ENCODE peak calls at places on chromosomes 7 and 10, in nine cellular contexts. N is Panc1, Q is cardiac muscle cell, Z is colonic mucosa, B is prostate gland, W is adrenal gland, H is gastrocnemius medialis, T is astrocyte of the spinal cord, G is left ventricle myocardium inferior. C is an unnamed sample.

GRCh38 chr10:12617205-12618175 is 268.1 kb downstream of the CAMK1D start:
- DNase-seq in N (no peak), Q (no peak), Z (peak), B (no peak), W (no peak), H (no peak), T (no peak), G (no peak), C (no peak)

GRCh38 chr7:118803-119376 is 73.5 kb upstream of the FAM20C start:
- DNase-seq in N (no peak), Q (no peak), Z (no peak), B (no peak), W (no peak), H (no peak), T (no peak), G (peak), C (no peak)

GRCh38 chr10:133083422-133084100 is 4.2 kb upstream of the ADGRA1 start:
- DNase-seq in N (no peak), Q (no peak), Z (no peak), B (no peak), W (no peak), H (no peak), T (no peak), G (no peak), C (no peak)

GRCh38 chr10:43957267-43958070 is 308.8 kb upstream of the ZNF32 start:
- DNase-seq in N (no peak), Q (no peak), Z (no peak), B (no peak), W (no peak), H (no peak), T (no peak), G (no peak), C (no peak)

GRCh38 chr7:66140924-66141323 is 26.3 kb downstream of the CRCP start:
- DNase-seq in N (no peak), Q (peak), Z (peak), B (peak), W (peak), H (peak), T (peak), G (peak), C (peak)

GRCh38 chr10:112223725-112224124 is 40.2 kb upstream of the GPAM start:
- DNase-seq in N (no peak), Q (no peak), Z (no peak), B (no peak), W (no peak), H (no peak), T (no peak), G (no peak), C (no peak)

GRCh38 chr7:51067757-51068156 is 248.9 kb downstream of the COBL start:
- DNase-seq in N (peak), Q (peak), Z (peak), B (peak), W (peak), H (peak), T (peak), G (peak), C (peak)

GRCh38 chr10:69465457-69466157 is 14.3 kb downstream of the TSPAN15 start:
- DNase-seq in N (no peak), Q (no peak), Z (no peak), B (no peak), W (no peak), H (no peak), T (no peak), G (no peak), C (no peak)

GRCh38 chr10:76119515-76119914 is 688.1 kb downstream of the LRMDA start:
- DNase-seq in N (no peak), Q (no peak), Z (no peak), B (no peak), W (no peak), H (no peak), T (peak), G (no peak), C (peak)

GRCh38 chr7:157497744-157498541 is 161.1 kb downstream of the DNAJB6 start:
- DNase-seq in N (no peak), Q (no peak), Z (no peak), B (no peak), W (peak), H (no peak), T (no peak), G (no peak), C (no peak)

GRCh38 chr7:23469961-23470250 is 385 bp downstream of the IGF2BP3 start:
- DNase-seq in N (no peak), Q (no peak), Z (no peak), B (no peak), W (no peak), H (no peak), T (no peak), G (no peak), C (no peak)

GRCh38 chr10:19518109-19518508 is 298.1 kb upstream of the PLXDC2 start:
- DNase-seq in N (no peak), Q (no peak), Z (no peak), B (no peak), W (no peak), H (no peak), T (no peak), G (no peak), C (no peak)

GRCh38 chr7:52843436-52843835 is 192.0 kb upstream of the POM121L12 start:
- DNase-seq in N (no peak), Q (no peak), Z (no peak), B (no peak), W (no peak), H (no peak), T (no peak), G (no peak), C (no peak)

GRCh38 chr7:92409357-92409756 is 37.9 kb upstream of the GATAD1 start:
- DNase-seq in N (no peak), Q (no peak), Z (no peak), B (no peak), W (no peak), H (no peak), T (no peak), G (no peak), C (no peak)

GRCh38 chr10:110471566-110472139 is 26.1 kb upstream of the DUSP5 start:
- DNase-seq in N (no peak), Q (no peak), Z (no peak), B (no peak), W (peak), H (no peak), T (peak), G (no peak), C (no peak)

GRCh38 chr10:86139066-86139657 is 227.4 kb downstream of the GRID1 start:
- DNase-seq in N (peak), Q (peak), Z (no peak), B (no peak), W (no peak), H (no peak), T (no peak), G (no peak), C (no peak)

GRCh38 chr10:11162828-11163599 is 145.3 kb downstream of the CELF2 start:
- DNase-seq in N (no peak), Q (peak), Z (peak), B (no peak), W (peak), H (peak), T (no peak), G (peak), C (no peak)

GRCh38 chr10:34406463-34407138 is 408.5 kb downstream of the PARD3 start:
- DNase-seq in N (no peak), Q (no peak), Z (no peak), B (no peak), W (no peak), H (no peak), T (no peak), G (no peak), C (no peak)

GRCh38 chr10:74418285-74418872 is 267.4 kb downstream of the ADK start:
- DNase-seq in N (no peak), Q (peak), Z (no peak), B (no peak), W (peak), H (no peak), T (peak), G (no peak), C (peak)

GRCh38 chr10:86888585-86889381 is 68.6 kb downstream of the MMRN2 start:
- DNase-seq in N (no peak), Q (peak), Z (no peak), B (no peak), W (no peak), H (no peak), T (peak), G (no peak), C (peak)

GRCh38 chr10:18008989-18009388 is 57.3 kb downstream of the SLC39A12 start:
- DNase-seq in N (no peak), Q (no peak), Z (no peak), B (no peak), W (no peak), H (no peak), T (no peak), G (no peak), C (peak)

GRCh38 chr7:127708788-127709187 is 56.8 kb downstream of the SND1 start:
- DNase-seq in N (peak), Q (peak), Z (peak), B (peak), W (peak), H (peak), T (peak), G (peak), C (peak)

GRCh38 chr10:12394236-12395033 is 45.1 kb downstream of the CAMK1D start:
- DNase-seq in N (no peak), Q (no peak), Z (no peak), B (no peak), W (peak), H (no peak), T (peak), G (no peak), C (no peak)

GRCh38 chr10:44662002-44662401 is 249.1 kb upstream of the TMEM72 start:
- DNase-seq in N (no peak), Q (no peak), Z (no peak), B (no peak), W (no peak), H (no peak), T (no peak), G (no peak), C (peak)

GRCh38 chr10:75954486-75954885 is 523.1 kb downstream of the LRMDA start:
- DNase-seq in N (no peak), Q (no peak), Z (no peak), B (no peak), W (no peak), H (no peak), T (no peak), G (no peak), C (no peak)

GRCh38 chr7:139765143-139765542 is 12.7 kb downstream of the HIPK2 start:
- DNase-seq in N (no peak), Q (no peak), Z (no peak), B (no peak), W (no peak), H (no peak), T (no peak), G (no peak), C (no peak)

GRCh38 chr7:106394526-106394925 is 109.7 kb upstream of the NAMPT start:
- DNase-seq in N (no peak), Q (no peak), Z (no peak), B (no peak), W (no peak), H (no peak), T (no peak), G (no peak), C (no peak)

GRCh38 chr7:54252256-54253035 is 289.7 kb upstream of the VSTM2A start:
- DNase-seq in N (no peak), Q (no peak), Z (no peak), B (no peak), W (no peak), H (no peak), T (peak), G (no peak), C (no peak)

GRCh38 chr10:21705142-21705827 is 171.3 kb downstream of the MLLT10 start:
- DNase-seq in N (no peak), Q (no peak), Z (no peak), B (no peak), W (no peak), H (no peak), T (no peak), G (no peak), C (no peak)

GRCh38 chr10:99431190-99431549 is 746 bp upstream of the GOT1 start:
- DNase-seq in N (no peak), Q (peak), Z (peak), B (peak), W (peak), H (peak), T (peak), G (peak), C (peak)

GRCh38 chr10:86968271-86968993 is at the start of gene ADIRF:
- DNase-seq in N (no peak), Q (no peak), Z (peak), B (peak), W (peak), H (peak), T (no peak), G (peak), C (no peak)

GRCh38 chr7:79997345-79997744 is 137.3 kb upstream of the GNAI1 start:
- DNase-seq in N (no peak), Q (no peak), Z (no peak), B (no peak), W (no peak), H (no peak), T (no peak), G (no peak), C (no peak)

DNA sequence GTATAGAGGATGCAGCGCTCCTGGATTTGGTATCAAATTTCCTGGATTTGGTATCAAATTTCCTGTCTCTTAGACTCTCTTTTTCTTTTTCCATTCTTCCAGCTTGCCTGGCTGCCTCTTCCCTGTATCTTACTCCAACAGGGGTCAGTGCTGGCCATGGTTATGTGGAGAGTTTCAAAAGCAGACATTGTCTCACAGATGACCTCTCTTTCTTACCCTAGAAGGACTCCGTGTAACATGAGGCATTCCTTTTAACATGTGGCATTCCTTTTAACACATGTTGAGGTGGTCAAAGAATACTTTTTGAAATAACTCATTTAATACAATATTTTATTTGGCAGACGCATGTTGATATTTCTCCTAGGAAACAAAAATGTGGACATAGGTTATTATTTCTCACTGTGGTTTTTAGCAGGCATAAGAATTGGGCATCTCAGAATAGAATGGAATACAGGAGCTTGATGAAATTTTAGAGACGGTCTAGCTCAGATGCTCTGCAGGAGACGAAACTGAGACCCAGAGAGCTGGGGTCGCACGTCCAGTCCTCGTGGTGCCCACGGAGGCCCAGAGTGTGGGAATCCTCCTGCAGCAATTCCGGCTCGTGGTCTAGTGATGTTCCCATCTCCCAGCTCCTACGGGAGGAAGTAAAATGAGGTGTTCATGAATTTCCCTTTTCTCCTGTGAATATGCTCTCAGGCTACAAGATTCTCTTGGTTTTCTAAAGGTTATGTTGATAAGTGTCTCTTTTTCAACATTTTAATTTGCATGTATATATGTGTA is 59.6 kb upstream of the PITRM1 start:
- DNase-seq in N (no peak), Q (no peak), Z (no peak), B (no peak), W (no peak), H (no peak), T (peak), G (no peak), C (peak)
- TF ChIP-seq CTCF in N (no peak), Q (peak), Z (no peak), B (no peak), W (no peak), H (no peak), T (peak), G (no peak), C (peak)

DNA sequence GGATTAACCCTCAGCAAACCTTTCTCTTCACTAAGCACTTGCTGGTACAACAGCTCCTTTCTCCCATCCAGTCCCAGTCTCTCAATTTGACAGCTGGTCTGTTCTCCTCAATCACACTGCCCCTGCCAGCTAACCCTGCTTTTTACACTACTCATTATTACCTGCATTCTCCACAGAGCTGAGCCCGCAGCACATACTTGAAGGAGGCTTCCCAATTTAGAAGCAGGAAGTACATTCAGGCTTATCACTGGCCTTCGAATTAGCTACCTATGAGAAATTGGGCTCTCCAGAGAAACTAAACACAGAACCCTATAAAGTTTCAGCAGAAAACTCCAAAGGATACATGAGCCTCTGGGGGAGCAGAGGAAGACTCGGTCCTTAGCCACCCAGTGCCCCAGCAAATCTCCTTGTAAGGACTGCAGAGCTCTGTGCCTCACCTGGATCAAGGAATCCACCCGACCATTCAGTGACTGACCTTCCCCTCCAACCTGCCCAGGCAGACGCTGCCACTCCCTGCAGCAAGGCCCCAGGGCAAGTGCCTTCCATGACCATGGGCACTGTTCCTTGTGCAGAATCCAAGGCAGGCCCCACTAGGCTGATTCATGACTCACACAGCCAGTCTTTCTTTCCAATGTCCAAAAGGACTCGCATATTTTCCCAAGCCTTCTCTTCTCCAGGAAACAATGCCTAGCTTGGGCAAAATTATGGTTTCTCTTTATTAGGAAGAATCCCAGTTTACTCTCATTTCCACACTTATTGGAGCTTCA is 68.0 kb downstream of the VOPP1 start:
- DNase-seq in N (no peak), Q (peak), Z (no peak), B (no peak), W (no peak), H (no peak), T (no peak), G (no peak), C (peak)
- H3K4me3 ChIP-seq in N (no peak), Q (no peak), Z (no peak), B (no peak), W (no peak), H (no peak), T (no peak), G (no peak), C (no peak)

GRCh38 chr10:7043051-7043653 is 367.7 kb downstream of the SFMBT2 start:
- DNase-seq in N (no peak), Q (no peak), Z (no peak), B (no peak), W (no peak), H (no peak), T (no peak), G (no peak), C (no peak)

GRCh38 chr10:7045891-7046599 is 364.8 kb downstream of the SFMBT2 start:
- DNase-seq in N (no peak), Q (no peak), Z (no peak), B (no peak), W (no peak), H (no peak), T (no peak), G (no peak), C (no peak)

GRCh38 chr10:7039859-7040258 is 371.0 kb downstream of the SFMBT2 start:
- DNase-seq in N (no peak), Q (no peak), Z (no peak), B (no peak), W (no peak), H (no peak), T (no peak), G (no peak), C (no peak)

GRCh38 chr10:7035111-7035761 is 375.6 kb downstream of the SFMBT2 start:
- DNase-seq in N (no peak), Q (no peak), Z (no peak), B (no peak), W (no peak), H (no peak), T (no peak), G (no peak), C (no peak)

DNA sequence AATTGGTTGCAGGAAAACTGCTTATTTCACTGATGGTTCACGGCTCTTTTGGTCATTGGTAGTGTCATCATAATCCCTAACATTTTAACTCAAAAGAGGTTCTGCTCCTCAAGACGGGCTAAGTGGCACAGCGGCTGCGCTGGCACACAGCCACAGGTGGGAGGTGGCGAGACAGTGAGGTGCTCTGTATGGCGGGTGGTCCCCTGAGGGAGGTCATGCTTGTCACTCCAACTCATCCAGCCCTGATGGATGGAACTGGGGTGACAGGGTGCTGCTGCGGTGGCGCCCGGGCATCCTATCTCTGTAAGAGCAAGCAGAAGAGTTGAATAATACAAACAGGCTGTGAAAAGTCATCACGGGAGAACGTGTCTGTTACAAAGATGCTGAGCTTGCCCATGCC is 370.2 kb downstream of the SFMBT2 start:
- DNase-seq in N (no peak), Q (no peak), Z (no peak), B (no peak), W (no peak), H (no peak), T (no peak), G (no peak), C (no peak)
- TF ChIP-seq CTCF in N (no peak), Q (no peak), Z (no peak), B (no peak), W (no peak), H (no peak), T (no peak), G (no peak), C (no peak)

GRCh38 chr7:128939075-128939860 is 1.5 kb downstream of the IRF5 start:
- DNase-seq in N (no peak), Q (no peak), Z (no peak), B (no peak), W (peak), H (no peak), T (no peak), G (no peak), C (no peak)
- H3K4me3 ChIP-seq in N (no peak), Q (no peak), Z (peak), B (peak), W (no peak), H (no peak), T (no peak), G (peak), C (no peak)

GRCh38 chr7:101576993-101577392 is 52.1 kb downstream of the MYL10 start:
- DNase-seq in N (no peak), Q (no peak), Z (no peak), B (no peak), W (no peak), H (no peak), T (no peak), G (no peak), C (no peak)
- TF ChIP-seq CTCF in N (no peak), Q (no peak), Z (no peak), B (no peak), W (no peak), H (no peak), T (no peak), G (no peak), C (no peak)